ENCODE peak calls at places on chromosomes 13 and 19, in ten cellular contexts. One of them, this sample, is unnamed.

GRCh38 chr13:107203146-107203847 is 635.4 kb upstream of the ARGLU1 start:
- DNase-seq in stimulated activated CD8-positive, alpha-beta memory T cell treated with anti-CD3 and anti-CD28 coated beads, Interleukin-12 subunit alpha, Interleukin-12 subunit beta, amount 100 ng/mL, for 1 hour: no peak
- DNase-seq in AG20443: no peak
- DNase-seq in HTR-8/SVneo: peak
- DNase-seq in SHP77 treated with DMSO at 0.1 percent for 48 hours: no peak
- DNase-seq in SIG-M5: no peak
- DNase-seq in NCI-H345: no peak
- DNase-seq in kidney glomerular epithelial cell: no peak
- DNase-seq in T-helper 9 cell: no peak
- DNase-seq in mucosa of descending colon: no peak
- DNase-seq in this sample: no peak

GRCh38 chr19:1045247-1045603 is 5.3 kb downstream of the ABCA7 start:
- DNase-seq in stimulated activated CD8-positive, alpha-beta memory T cell treated with anti-CD3 and anti-CD28 coated beads, Interleukin-12 subunit alpha, Interleukin-12 subunit beta, amount 100 ng/mL, for 1 hour: no peak
- DNase-seq in AG20443: no peak
- DNase-seq in HTR-8/SVneo: no peak
- DNase-seq in SHP77 treated with DMSO at 0.1 percent for 48 hours: peak
- DNase-seq in SIG-M5: no peak
- DNase-seq in NCI-H345: no peak
- DNase-seq in kidney glomerular epithelial cell: no peak
- DNase-seq in T-helper 9 cell: peak
- DNase-seq in mucosa of descending colon: peak
- DNase-seq in this sample: no peak

GRCh38 chr13:33015275-33015674 is 948 bp upstream of the KL start:
- DNase-seq in stimulated activated CD8-positive, alpha-beta memory T cell treated with anti-CD3 and anti-CD28 coated beads, Interleukin-12 subunit alpha, Interleukin-12 subunit beta, amount 100 ng/mL, for 1 hour: no peak
- DNase-seq in AG20443: no peak
- DNase-seq in HTR-8/SVneo: no peak
- DNase-seq in SHP77 treated with DMSO at 0.1 percent for 48 hours: no peak
- DNase-seq in SIG-M5: no peak
- DNase-seq in NCI-H345: no peak
- DNase-seq in kidney glomerular epithelial cell: no peak
- DNase-seq in T-helper 9 cell: no peak
- DNase-seq in mucosa of descending colon: no peak
- DNase-seq in this sample: no peak

GRCh38 chr13:80399340-80400163 is 58.6 kb upstream of the SPRY2 start:
- DNase-seq in stimulated activated CD8-positive, alpha-beta memory T cell treated with anti-CD3 and anti-CD28 coated beads, Interleukin-12 subunit alpha, Interleukin-12 subunit beta, amount 100 ng/mL, for 1 hour: no peak
- DNase-seq in AG20443: no peak
- DNase-seq in HTR-8/SVneo: no peak
- DNase-seq in SHP77 treated with DMSO at 0.1 percent for 48 hours: no peak
- DNase-seq in SIG-M5: peak
- DNase-seq in NCI-H345: peak
- DNase-seq in kidney glomerular epithelial cell: no peak
- DNase-seq in T-helper 9 cell: no peak
- DNase-seq in mucosa of descending colon: no peak
- DNase-seq in this sample: no peak

GRCh38 chr13:105655046-105655445 is 880.4 kb downstream of the EFNB2 start:
- DNase-seq in stimulated activated CD8-positive, alpha-beta memory T cell treated with anti-CD3 and anti-CD28 coated beads, Interleukin-12 subunit alpha, Interleukin-12 subunit beta, amount 100 ng/mL, for 1 hour: no peak
- DNase-seq in AG20443: no peak
- DNase-seq in HTR-8/SVneo: no peak
- DNase-seq in SHP77 treated with DMSO at 0.1 percent for 48 hours: no peak
- DNase-seq in SIG-M5: no peak
- DNase-seq in NCI-H345: no peak
- DNase-seq in kidney glomerular epithelial cell: no peak
- DNase-seq in T-helper 9 cell: no peak
- DNase-seq in mucosa of descending colon: no peak
- DNase-seq in this sample: peak

GRCh38 chr19:43553656-43554055 is 20.7 kb downstream of the ZNF575 start:
- DNase-seq in stimulated activated CD8-positive, alpha-beta memory T cell treated with anti-CD3 and anti-CD28 coated beads, Interleukin-12 subunit alpha, Interleukin-12 subunit beta, amount 100 ng/mL, for 1 hour: no peak
- DNase-seq in AG20443: no peak
- DNase-seq in HTR-8/SVneo: no peak
- DNase-seq in SHP77 treated with DMSO at 0.1 percent for 48 hours: no peak
- DNase-seq in SIG-M5: no peak
- DNase-seq in NCI-H345: no peak
- DNase-seq in kidney glomerular epithelial cell: no peak
- DNase-seq in T-helper 9 cell: no peak
- DNase-seq in mucosa of descending colon: no peak
- DNase-seq in this sample: no peak

GRCh38 chr13:86946734-86947133 is 724.4 kb upstream of the SLITRK5 start:
- DNase-seq in stimulated activated CD8-positive, alpha-beta memory T cell treated with anti-CD3 and anti-CD28 coated beads, Interleukin-12 subunit alpha, Interleukin-12 subunit beta, amount 100 ng/mL, for 1 hour: no peak
- DNase-seq in AG20443: no peak
- DNase-seq in HTR-8/SVneo: no peak
- DNase-seq in SHP77 treated with DMSO at 0.1 percent for 48 hours: no peak
- DNase-seq in SIG-M5: no peak
- DNase-seq in NCI-H345: no peak
- DNase-seq in kidney glomerular epithelial cell: no peak
- DNase-seq in T-helper 9 cell: no peak
- DNase-seq in mucosa of descending colon: no peak
- DNase-seq in this sample: no peak

GRCh38 chr19:38247734-38248268 is 8.4 kb downstream of the PPP1R14A start:
- DNase-seq in stimulated activated CD8-positive, alpha-beta memory T cell treated with anti-CD3 and anti-CD28 coated beads, Interleukin-12 subunit alpha, Interleukin-12 subunit beta, amount 100 ng/mL, for 1 hour: no peak
- DNase-seq in AG20443: peak
- DNase-seq in HTR-8/SVneo: no peak
- DNase-seq in SHP77 treated with DMSO at 0.1 percent for 48 hours: no peak
- DNase-seq in SIG-M5: no peak
- DNase-seq in NCI-H345: no peak
- DNase-seq in kidney glomerular epithelial cell: no peak
- DNase-seq in T-helper 9 cell: no peak
- DNase-seq in mucosa of descending colon: no peak
- DNase-seq in this sample: no peak